ENCODE peak calls at places on chromosomes 1 and 21, in seven cellular contexts. Z, L, M, B, J, T and S are unnamed samples.

GRCh38 chr1:109760581-109761226 is 3.0 kb downstream of the EPS8L3 start:
- DNase-seq in Z (no peak), L (no peak), M (no peak), B (no peak), J (no peak), T (no peak), S (no peak)

GRCh38 chr1:86913399-86913895 is 479 bp downstream of the SELENOF start:
- DNase-seq in Z (no peak), L (no peak), M (no peak), B (no peak), J (no peak), T (peak), S (no peak)

GRCh38 chr1:173255214-173255813 is 48.2 kb upstream of the TNFSF4 start:
- DNase-seq in Z (peak), L (no peak), M (no peak), B (peak), J (no peak), T (peak), S (peak)

GRCh38 chr1:13700521-13701273 is 709 bp downstream of the PRDM2 start:
- DNase-seq in Z (no peak), L (peak), M (peak), B (peak), J (peak), T (peak), S (peak)

GRCh38 chr1:40770296-40771070 is 13.1 kb upstream of the KCNQ4 start:
- DNase-seq in Z (no peak), L (no peak), M (no peak), B (no peak), J (no peak), T (no peak), S (no peak)

GRCh38 chr1:155008015-155008941 is 5.7 kb downstream of the ZBTB7B start:
- DNase-seq in Z (no peak), L (no peak), M (no peak), B (no peak), J (peak), T (no peak), S (no peak)

GRCh38 chr1:24586970-24587820 is 31.3 kb downstream of the NCMAP start:
- DNase-seq in Z (peak), L (no peak), M (no peak), B (peak), J (peak), T (peak), S (peak)

GRCh38 chr1:171251741-171252300 is 3.5 kb downstream of the FMO1 start:
- DNase-seq in Z (no peak), L (peak), M (no peak), B (peak), J (no peak), T (peak), S (peak)

GRCh38 chr1:106459418-106459817 is 597.1 kb upstream of the PRMT6 start:
- DNase-seq in Z (no peak), L (no peak), M (no peak), B (no peak), J (no peak), T (no peak), S (no peak)

GRCh38 chr1:65050735-65051134 is 84.4 kb upstream of the JAK1 start:
- DNase-seq in Z (no peak), L (no peak), M (no peak), B (no peak), J (no peak), T (peak), S (no peak)

GRCh38 chr1:245215071-245215470 is 60.3 kb downstream of the KIF26B start:
- DNase-seq in Z (no peak), L (no peak), M (no peak), B (no peak), J (no peak), T (no peak), S (no peak)

GRCh38 chr1:156262461-156263287 is 14.8 kb upstream of the PAQR6 start:
- DNase-seq in Z (no peak), L (no peak), M (no peak), B (peak), J (no peak), T (peak), S (peak)

GRCh38 chr1:115717541-115717940 is 51.0 kb downstream of the CASQ2 start:
- DNase-seq in Z (peak), L (no peak), M (peak), B (no peak), J (peak), T (peak), S (no peak)

GRCh38 chr1:108897865-108898720 is 21.3 kb downstream of the GPSM2 start:
- DNase-seq in Z (peak), L (no peak), M (no peak), B (peak), J (peak), T (peak), S (peak)

GRCh38 chr1:119988316-119989067 is 81.0 kb downstream of the NOTCH2 start:
- DNase-seq in Z (no peak), L (no peak), M (no peak), B (no peak), J (no peak), T (peak), S (no peak)

GRCh38 chr1:43644558-43644957 is 5.4 kb upstream of the KDM4A start:
- DNase-seq in Z (no peak), L (no peak), M (no peak), B (no peak), J (no peak), T (no peak), S (no peak)

GRCh38 chr1:180310095-180310494 is 80.0 kb downstream of the LHX4 start:
- DNase-seq in Z (no peak), L (no peak), M (no peak), B (no peak), J (no peak), T (peak), S (no peak)

GRCh38 chr1:95057361-95057760 is 15.4 kb downstream of the ALG14 start:
- DNase-seq in Z (no peak), L (no peak), M (no peak), B (no peak), J (no peak), T (no peak), S (no peak)

GRCh38 chr1:29324771-29325351 is 88.5 kb downstream of the PTPRU start:
- DNase-seq in Z (peak), L (no peak), M (no peak), B (no peak), J (no peak), T (no peak), S (peak)

GRCh38 chr1:160018900-160019299 is 12.9 kb downstream of the PIGM start:
- DNase-seq in Z (no peak), L (no peak), M (no peak), B (no peak), J (no peak), T (peak), S (peak)

GRCh38 chr1:235990376-235990795 is 74.5 kb downstream of the NID1 start:
- DNase-seq in Z (no peak), L (no peak), M (no peak), B (no peak), J (no peak), T (peak), S (no peak)

GRCh38 chr1:50393522-50394120 is 29.6 kb downstream of the DMRTA2 start:
- DNase-seq in Z (no peak), L (no peak), M (no peak), B (no peak), J (no peak), T (no peak), S (no peak)

GRCh38 chr1:159924025-159924790 is 1.1 kb downstream of the TAGLN2 start:
- DNase-seq in Z (peak), L (peak), M (peak), B (peak), J (peak), T (peak), S (peak)

GRCh38 chr21:23452384-23453083 is 2154.7 kb downstream of the MRPL39 start:
- DNase-seq in Z (no peak), L (no peak), M (no peak), B (no peak), J (no peak), T (peak), S (no peak)

GRCh38 chr1:66182551-66183178 is 351.3 kb upstream of the SGIP1 start:
- DNase-seq in Z (no peak), L (no peak), M (no peak), B (peak), J (no peak), T (no peak), S (no peak)

GRCh38 chr1:23100074-23100748 is 68.4 kb downstream of the LUZP1 start:
- DNase-seq in Z (no peak), L (no peak), M (no peak), B (peak), J (no peak), T (peak), S (peak)

GRCh38 chr1:23099171-23099536 is 69.5 kb downstream of the LUZP1 start:
- DNase-seq in Z (no peak), L (no peak), M (no peak), B (no peak), J (no peak), T (no peak), S (no peak)

GRCh38 chr1:23101891-23102688 is 66.6 kb downstream of the LUZP1 start:
- DNase-seq in Z (no peak), L (no peak), M (no peak), B (no peak), J (no peak), T (peak), S (peak)

GRCh38 chr1:23103001-23103879 is 65.4 kb downstream of the LUZP1 start:
- DNase-seq in Z (peak), L (no peak), M (no peak), B (no peak), J (no peak), T (peak), S (peak)

DNA sequence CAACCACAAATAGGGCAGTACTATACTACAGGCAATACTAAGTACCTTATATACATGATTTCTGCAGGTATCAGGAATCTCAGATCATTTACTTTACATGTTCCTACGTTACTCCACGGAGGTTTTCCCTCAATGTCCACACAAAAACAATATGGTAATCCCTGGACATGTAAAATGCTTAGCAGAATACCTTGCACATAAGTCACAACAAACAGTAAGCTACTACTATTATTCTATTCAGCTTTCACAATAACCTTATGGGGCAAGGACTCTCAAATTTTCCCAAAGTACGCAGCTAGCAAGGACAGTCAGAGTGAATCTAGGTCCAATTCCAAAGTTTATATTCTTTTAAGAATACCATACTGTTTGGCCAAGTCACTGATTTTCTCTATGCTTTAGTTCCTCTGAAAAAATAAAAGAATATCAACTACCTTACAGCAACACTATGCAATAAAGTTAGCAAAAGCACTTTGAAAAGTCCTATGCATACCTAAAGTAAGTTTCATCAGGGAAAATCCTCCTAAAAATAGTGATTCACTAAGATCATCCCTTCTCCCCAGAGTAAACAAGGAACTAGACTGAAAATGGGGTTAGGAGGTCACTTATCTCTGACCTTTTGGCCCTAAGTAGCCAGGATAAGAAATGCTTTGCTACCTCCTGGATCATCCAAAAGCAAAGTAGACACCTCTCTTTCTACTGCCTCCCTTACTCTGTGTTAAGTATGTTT is 67.4 kb downstream of the LUZP1 start:
- DNase-seq in Z (no peak), L (no peak), M (no peak), B (no peak), J (no peak), T (peak), S (peak)
- H3K27ac ChIP-seq in Z (no peak), L (peak), M (peak), B (peak), J (no peak), T (peak), S (no peak)

DNA sequence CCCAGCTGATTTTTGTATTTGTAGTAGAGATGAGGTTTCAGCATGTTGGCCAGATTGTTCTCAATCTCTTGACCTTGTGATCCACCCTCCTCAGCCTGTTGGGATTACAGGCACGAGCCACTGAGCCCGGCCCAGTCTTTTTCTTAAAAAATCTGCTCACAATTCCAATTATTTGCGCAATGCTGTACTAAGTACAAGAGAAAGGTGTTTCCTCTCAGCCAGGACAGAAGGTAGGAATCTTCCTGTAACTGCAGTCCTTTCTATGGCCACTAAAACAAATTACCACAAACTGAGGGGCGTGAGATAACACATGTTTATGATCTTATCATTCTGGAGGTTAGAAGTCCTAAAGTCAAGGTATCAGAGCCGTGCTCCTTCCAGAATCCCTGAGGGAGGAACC is 6.9 kb upstream of the CBR3 start:
- DNase-seq in Z (no peak), L (no peak), M (no peak), B (no peak), J (no peak), T (no peak), S (no peak)
- TF ChIP-seq CTCF in Z (no peak), L (no peak), M (no peak), B (no peak), J (no peak), T (no peak), S (no peak)

GRCh38 chr1:169108897-169109560 is 2.5 kb downstream of the ATP1B1 start:
- DNase-seq in Z (no peak), L (no peak), M (no peak), B (no peak), J (peak), T (peak), S (no peak)
- H3K27ac ChIP-seq in Z (peak), L (peak), M (peak), B (peak), J (peak), T (peak), S (peak)

GRCh38 chr1:55575571-55576279 is 360.6 kb upstream of the USP24 start:
- DNase-seq in Z (no peak), L (peak), M (peak), B (no peak), J (peak), T (no peak), S (no peak)
- TF ChIP-seq CTCF in Z (no peak), L (no peak), M (no peak), B (no peak), J (no peak), T (no peak), S (no peak)

GRCh38 chr1:183461350-183461749 is 10.9 kb upstream of the SMG7 start:
- DNase-seq in Z (no peak), L (no peak), M (no peak), B (no peak), J (no peak), T (peak), S (peak)
- H3K27ac ChIP-seq in Z (no peak), L (no peak), M (no peak), B (peak), J (no peak), T (peak), S (no peak)

GRCh38 chr1:67768480-67768879 is 64.8 kb downstream of the GNG12 start:
- DNase-seq in Z (no peak), L (no peak), M (no peak), B (no peak), J (no peak), T (no peak), S (no peak)

GRCh38 chr1:67773462-67773861 is 59.8 kb downstream of the GNG12 start:
- DNase-seq in Z (no peak), L (no peak), M (no peak), B (no peak), J (no peak), T (no peak), S (no peak)

GRCh38 chr1:67771776-67772175 is 61.5 kb downstream of the GNG12 start:
- DNase-seq in Z (no peak), L (no peak), M (no peak), B (no peak), J (no peak), T (no peak), S (no peak)

GRCh38 chr1:67769633-67770256 is 63.5 kb downstream of the GNG12 start:
- DNase-seq in Z (no peak), L (no peak), M (no peak), B (no peak), J (no peak), T (no peak), S (no peak)

DNA sequence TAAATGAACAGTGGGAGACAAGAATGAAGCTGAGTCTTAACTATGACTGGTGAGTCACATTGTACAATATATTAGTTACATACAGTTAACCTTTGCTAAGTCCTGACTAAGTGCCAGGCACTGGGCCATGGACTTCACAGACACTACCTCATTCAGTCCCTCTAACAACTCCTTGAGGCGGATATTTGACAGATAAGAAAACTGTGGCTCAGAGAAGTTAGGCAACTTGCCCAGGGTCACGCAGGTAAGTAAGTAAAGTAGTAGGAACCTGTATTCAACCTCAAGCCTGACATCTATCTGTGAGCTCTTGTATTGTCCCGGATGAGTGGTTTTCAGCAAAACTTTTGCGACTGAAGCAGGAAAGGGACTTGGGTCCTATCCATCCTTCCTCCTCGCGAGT is 62.1 kb downstream of the GNG12 start:
- DNase-seq in Z (no peak), L (no peak), M (no peak), B (no peak), J (no peak), T (peak), S (peak)
- TF ChIP-seq CTCF in Z (peak), L (no peak), M (no peak), B (peak), J (no peak), T (peak), S (no peak)

GRCh38 chr1:15997637-15998280 is 6.3 kb upstream of the SRARP start:
- DNase-seq in Z (no peak), L (no peak), M (no peak), B (no peak), J (no peak), T (no peak), S (no peak)
- H3K27ac ChIP-seq in Z (no peak), L (no peak), M (no peak), B (no peak), J (no peak), T (no peak), S (no peak)

DNA sequence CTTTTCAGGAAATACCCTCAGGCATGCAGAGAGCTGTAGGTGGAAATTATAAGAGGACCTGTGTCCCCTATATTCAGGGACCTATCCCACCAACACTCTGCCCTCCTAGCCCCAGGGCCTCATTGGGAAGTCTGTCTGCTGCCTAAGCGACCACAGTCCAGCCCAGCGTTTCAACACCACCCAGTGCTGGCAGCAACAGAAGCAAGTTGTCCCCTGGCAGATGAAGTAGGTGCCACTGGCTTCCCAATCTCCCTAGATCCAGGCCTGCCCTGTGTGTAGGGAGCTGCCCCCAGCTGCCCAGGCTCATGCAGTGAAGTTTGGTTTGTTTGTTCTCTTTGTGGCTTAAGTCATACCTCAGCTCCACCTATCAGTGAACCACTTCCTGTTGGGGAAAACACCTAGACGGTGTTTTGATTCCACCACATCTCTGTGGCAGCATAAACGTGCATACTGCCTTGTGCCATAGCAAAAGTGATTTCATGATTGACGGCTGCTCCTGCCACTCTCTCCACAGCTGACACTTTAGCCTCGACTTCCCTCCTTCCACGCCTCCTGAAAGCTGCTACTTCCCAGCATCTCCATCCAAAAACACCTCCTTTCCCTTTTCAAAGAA is 8.1 kb upstream of the LEFTY1 start:
- DNase-seq in Z (peak), L (no peak), M (no peak), B (peak), J (peak), T (peak), S (peak)
- TF ChIP-seq CTCF in Z (no peak), L (no peak), M (no peak), B (no peak), J (no peak), T (no peak), S (no peak)

GRCh38 chr1:92478393-92478792 is 8.3 kb downstream of the GFI1 start:
- DNase-seq in Z (no peak), L (no peak), M (no peak), B (no peak), J (no peak), T (peak), S (no peak)

GRCh38 chr1:92473781-92474495 is 12.8 kb downstream of the GFI1 start:
- DNase-seq in Z (no peak), L (no peak), M (no peak), B (no peak), J (no peak), T (no peak), S (no peak)

GRCh38 chr1:92479587-92479986 is 7.1 kb downstream of the GFI1 start:
- DNase-seq in Z (no peak), L (no peak), M (no peak), B (no peak), J (no peak), T (no peak), S (no peak)

GRCh38 chr1:92476071-92476607 is 10.6 kb downstream of the GFI1 start:
- DNase-seq in Z (no peak), L (no peak), M (no peak), B (no peak), J (no peak), T (no peak), S (no peak)

DNA sequence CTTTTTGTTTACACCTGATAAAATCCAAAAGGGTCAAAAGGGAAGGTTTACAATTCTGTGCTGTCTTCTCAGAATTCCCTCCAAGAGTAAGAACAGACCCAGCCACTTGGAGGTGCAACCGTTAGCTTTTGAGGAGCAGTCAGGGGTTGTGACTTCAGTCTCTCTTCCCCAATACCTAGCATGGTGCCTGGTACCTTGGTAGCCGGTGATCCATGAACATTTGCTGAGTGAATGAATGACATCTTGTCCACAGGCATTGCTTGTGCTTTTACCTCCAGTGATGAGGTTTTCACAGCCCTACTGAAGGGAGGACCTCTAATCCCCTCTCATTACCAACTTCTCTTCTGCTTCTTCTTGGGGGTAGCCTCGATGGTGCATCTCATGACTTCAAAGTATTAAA is 11.7 kb downstream of the GFI1 start:
- DNase-seq in Z (no peak), L (no peak), M (no peak), B (no peak), J (no peak), T (no peak), S (no peak)
- H3K27ac ChIP-seq in Z (no peak), L (no peak), M (no peak), B (no peak), J (no peak), T (no peak), S (no peak)

GRCh38 chr21:19922122-19922521 is 1076.1 kb upstream of the NCAM2 start:
- DNase-seq in Z (no peak), L (no peak), M (no peak), B (no peak), J (no peak), T (no peak), S (no peak)
- TF ChIP-seq CTCF in Z (no peak), L (no peak), M (no peak), B (no peak), J (no peak), T (no peak), S (no peak)